ENCODE peak calls at places on chromosomes 12 and 14, in four cellular contexts. B is HepG2, C is A549, P is upper lobe of left lung. T is an unnamed sample.

GRCh38 chr14:85798852-85799251 is 268.9 kb downstream of the FLRT2 start:
- ATAC-seq in B (no peak), C (no peak), P (no peak), T (no peak)

GRCh38 chr12:7351177-7351576 is 47.3 kb downstream of the ACSM4 start:
- ATAC-seq in B (no peak), C (no peak), P (no peak), T (no peak)

GRCh38 chr14:103085106-103086091 is 1.4 kb downstream of the LBHD2 start:
- ATAC-seq in B (peak), C (peak), P (no peak), T (no peak)

GRCh38 chr12:118015944-118016343 is 559 bp upstream of the RFC5 start:
- ATAC-seq in B (peak), C (no peak), P (no peak), T (no peak)

GRCh38 chr12:13591488-13591887 is 389.9 kb downstream of the GRIN2B start:
- ATAC-seq in B (no peak), C (no peak), P (no peak), T (no peak)

GRCh38 chr14:54651649-54652048 is 84.7 kb downstream of the SAMD4A start:
- ATAC-seq in B (no peak), C (peak), P (no peak), T (no peak)

GRCh38 chr12:39807043-39807442 is 187.4 kb upstream of the ABCD2 start:
- ATAC-seq in B (peak), C (peak), P (no peak), T (no peak)

GRCh38 chr12:126069549-126070165 is 1004.4 kb downstream of the AACS start:
- ATAC-seq in B (peak), C (peak), P (no peak), T (no peak)

GRCh38 chr12:55885113-55885512 is 42.4 kb upstream of the MMP19 start:
- ATAC-seq in B (no peak), C (no peak), P (no peak), T (no peak)

GRCh38 chr12:57483466-57483865 is 3.8 kb upstream of the ARHGAP9 start:
- ATAC-seq in B (no peak), C (no peak), P (no peak), T (no peak)

GRCh38 chr14:33510991-33511390 is 439.9 kb downstream of the EGLN3 start:
- ATAC-seq in B (no peak), C (no peak), P (no peak), T (no peak)

GRCh38 chr12:52391618-52392002 is 6.2 kb upstream of the KRT84 start:
- ATAC-seq in B (no peak), C (peak), P (no peak), T (no peak)

GRCh38 chr14:80390911-80391310 is 179.6 kb upstream of the DIO2 start:
- ATAC-seq in B (no peak), C (peak), P (no peak), T (no peak)

GRCh38 chr12:70648831-70649230 is 11.6 kb upstream of the PTPRB start:
- ATAC-seq in B (no peak), C (no peak), P (no peak), T (no peak)

GRCh38 chr12:64099430-64099829 is 122.7 kb downstream of the KICS2 start:
- ATAC-seq in B (no peak), C (peak), P (no peak), T (peak)

GRCh38 chr12:58648151-58648550 is 272.2 kb downstream of the LRIG3 start:
- ATAC-seq in B (no peak), C (no peak), P (no peak), T (no peak)

GRCh38 chr12:125890366-125890905 is 825.2 kb downstream of the AACS start:
- ATAC-seq in B (no peak), C (no peak), P (no peak), T (no peak)

GRCh38 chr12:55017421-55017820 is 2.4 kb upstream of the NEUROD4 start:
- ATAC-seq in B (no peak), C (no peak), P (no peak), T (no peak)

GRCh38 chr12:120666577-120667390 is 20.2 kb upstream of the MLEC start:
- ATAC-seq in B (no peak), C (no peak), P (no peak), T (no peak)

DNA sequence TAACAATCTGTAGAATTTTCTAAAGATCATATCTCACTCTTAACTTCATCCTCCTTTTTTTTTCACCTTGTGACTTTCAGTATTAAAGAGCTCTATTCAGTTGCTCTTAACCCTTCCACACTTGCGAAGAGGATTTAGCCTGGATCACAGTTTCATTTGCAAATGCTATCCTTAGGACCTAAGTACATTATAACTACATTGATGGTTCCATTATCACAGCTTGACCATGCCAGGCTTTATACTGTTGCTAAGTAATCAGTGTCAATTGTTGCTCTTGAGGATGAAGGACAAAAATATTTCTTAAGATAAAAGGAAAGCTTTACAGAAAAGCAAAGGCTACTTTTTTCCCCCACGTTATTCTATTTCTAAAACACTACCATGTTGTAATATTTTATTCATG is 122.2 kb downstream of the PDZRN4 start:
- ATAC-seq in B (no peak), C (no peak), P (no peak), T (no peak)
- TF ChIP-seq EP300 in B (no peak), C (no peak), P (no peak), T (no peak)

GRCh38 chr12:19869413-19869812 is 430.1 kb downstream of the AEBP2 start:
- ATAC-seq in B (no peak), C (no peak), P (no peak), T (no peak)

GRCh38 chr12:19873146-19873545 is 433.9 kb downstream of the AEBP2 start:
- ATAC-seq in B (no peak), C (no peak), P (no peak), T (no peak)

GRCh38 chr12:19872745-19873144 is 433.5 kb downstream of the AEBP2 start:
- ATAC-seq in B (no peak), C (no peak), P (no peak), T (no peak)

GRCh38 chr12:19867970-19868369 is 428.7 kb downstream of the AEBP2 start:
- ATAC-seq in B (no peak), C (no peak), P (no peak), T (no peak)

DNA sequence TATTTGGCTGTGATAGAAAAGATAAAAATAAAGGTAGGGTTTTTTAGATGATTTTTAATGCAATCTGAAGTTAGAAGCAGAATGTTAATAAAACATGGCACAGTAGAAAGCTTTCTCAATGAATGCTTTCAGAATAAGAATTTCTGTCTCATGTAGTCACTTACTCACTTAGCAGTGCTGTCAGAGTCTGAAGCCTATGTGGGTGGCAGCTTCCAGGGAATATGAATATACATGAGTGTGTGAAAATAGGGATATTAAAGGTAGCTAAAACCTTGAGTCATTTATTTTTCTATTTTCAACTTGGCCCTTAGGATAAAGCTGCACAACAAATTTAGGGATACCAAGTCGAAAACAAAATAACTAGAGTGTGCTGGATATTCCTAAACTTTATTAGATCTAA is 427.9 kb downstream of the AEBP2 start:
- ATAC-seq in B (no peak), C (no peak), P (no peak), T (no peak)
- TF ChIP-seq EP300 in B (no peak), C (no peak), P (no peak), T (no peak)

GRCh38 chr12:9895215-9895971 is 14.1 kb downstream of the KLRF2 start:
- ATAC-seq in B (no peak), C (no peak), P (no peak), T (no peak)
- TF ChIP-seq EP300 in B (no peak), C (no peak), P (no peak), T (no peak)

GRCh38 chr14:75540479-75540851 is 18.2 kb downstream of the BATF start:
- ATAC-seq in B (no peak), C (no peak), P (no peak), T (no peak)

GRCh38 chr14:75539165-75539561 is 16.9 kb downstream of the BATF start:
- ATAC-seq in B (no peak), C (no peak), P (no peak), T (no peak)

GRCh38 chr14:75542585-75543091 is 20.4 kb downstream of the BATF start:
- ATAC-seq in B (peak), C (peak), P (peak), T (peak)

GRCh38 chr14:75537071-75537470 is 14.8 kb downstream of the BATF start:
- ATAC-seq in B (no peak), C (no peak), P (no peak), T (no peak)

GRCh38 chr14:75539562-75540478 is 17.6 kb downstream of the BATF start:
- ATAC-seq in B (peak), C (no peak), P (no peak), T (no peak)
- TF ChIP-seq EP300 in B (no peak), C (no peak), P (no peak), T (no peak)